ENCODE peak calls at places on chromosomes 3 and 15, in five cellular contexts. G is right lobe of liver, Y is body of pancreas, Q is adrenal gland, W is esophagus squamous epithelium. H is an unnamed sample.

GRCh38 chr3:196518999-196519737 is 4.0 kb upstream of the SMCO1 start:
- DNase-seq in W (no peak), Q (peak), Y (peak), G (peak), H (peak)

GRCh38 chr3:19885468-19885867 is 48.5 kb downstream of the EFHB start:
- DNase-seq in G (no peak), Q (no peak), W (no peak), Y (no peak), H (no peak)

GRCh38 chr15:89362203-89363101 is 27.8 kb upstream of the POLG start:
- DNase-seq in Q (no peak), W (no peak), Y (no peak), G (no peak), H (no peak)

GRCh38 chr3:148330486-148330885 is 367.2 kb upstream of the AGTR1 start:
- DNase-seq in G (no peak), Y (no peak), W (no peak), Q (no peak), H (no peak)

GRCh38 chr3:115040673-115041286 is 106.3 kb downstream of the ZBTB20 start:
- DNase-seq in Q (peak), W (no peak), G (no peak), Y (peak), H (peak)

GRCh38 chr15:76149291-76149910 is 89.6 kb downstream of the TMEM266 start:
- DNase-seq in W (no peak), Q (no peak), G (no peak), Y (no peak), H (no peak)

GRCh38 chr3:195813916-195814486 is 2.3 kb upstream of the MUC4 start:
- DNase-seq in Y (no peak), W (no peak), G (no peak), Q (no peak), H (no peak)

GRCh38 chr3:155727836-155728235 is 17.0 kb downstream of the PLCH1 start:
- DNase-seq in Q (no peak), G (no peak), W (no peak), Y (no peak), H (no peak)

GRCh38 chr3:100458814-100459213 is 33.6 kb upstream of the TMEM45A start:
- DNase-seq in G (no peak), W (no peak), Q (no peak), Y (no peak), H (no peak)

GRCh38 chr15:43186003-43186353 is 775 bp downstream of the CCNDBP1 start:
- DNase-seq in G (no peak), Y (peak), Q (peak), W (no peak), H (no peak)

GRCh38 chr15:43183270-43183669 is 1.9 kb upstream of the CCNDBP1 start:
- DNase-seq in Y (no peak), G (no peak), W (no peak), Q (no peak), H (no peak)

GRCh38 chr15:43187544-43188155 is 2.4 kb downstream of the CCNDBP1 start:
- DNase-seq in Q (no peak), Y (peak), W (no peak), G (no peak), H (no peak)

GRCh38 chr15:43184407-43185160 is 619 bp upstream of the CCNDBP1 start:
- DNase-seq in Q (no peak), G (no peak), W (no peak), Y (no peak), H (no peak)

DNA sequence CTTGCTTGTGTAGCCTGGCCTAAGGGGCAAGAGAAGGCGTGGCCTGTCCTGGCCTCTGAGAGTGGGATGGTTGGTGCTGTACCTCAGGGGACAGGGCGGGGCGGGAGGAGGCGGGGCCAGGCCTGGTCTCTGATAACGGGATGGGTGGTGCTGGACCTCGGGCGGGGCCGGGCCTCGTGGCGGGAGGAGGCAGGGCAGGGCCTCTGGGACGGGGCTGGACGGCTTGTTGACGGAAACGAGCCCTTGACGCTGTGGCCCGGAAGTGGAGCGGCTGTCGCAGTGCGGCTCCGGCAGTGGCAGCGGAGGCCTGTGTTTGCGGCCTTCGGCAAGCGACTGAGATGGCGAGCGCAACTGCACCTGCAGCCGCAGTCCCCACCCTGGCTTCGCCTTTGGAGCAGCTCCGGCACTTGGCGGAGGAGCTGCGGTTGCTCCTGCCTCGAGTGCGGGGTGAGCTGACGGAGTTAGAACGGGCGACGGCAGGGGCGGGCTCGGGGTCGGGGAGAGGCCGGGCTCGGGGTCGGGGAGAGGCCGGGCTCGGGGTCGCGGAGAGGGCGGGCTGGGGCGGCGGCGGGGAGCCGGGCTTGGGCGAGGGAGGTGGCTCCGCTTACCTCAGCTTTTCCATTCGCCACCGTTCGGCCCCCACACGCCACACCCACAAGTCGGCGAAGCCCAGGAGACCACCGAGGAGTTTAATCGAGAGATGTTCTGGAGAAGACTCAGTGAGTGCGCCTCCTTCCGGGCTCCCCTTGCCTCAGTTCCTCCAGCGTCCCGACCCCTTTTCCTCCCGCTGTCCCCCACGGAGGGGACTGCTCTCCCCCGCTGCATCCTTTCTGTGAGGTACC is at the start of gene CCNDBP1:
- DNase-seq in W (peak), Q (peak), Y (peak), G (peak), H (peak)
- TF ChIP-seq POLR2A in W (peak), Q (peak), Y (peak), G (peak), H (peak)

GRCh38 chr15:101482526-101483371 is 6.8 kb downstream of the PCSK6 start:
- DNase-seq in Q (no peak), Y (no peak), W (no peak), G (no peak), H (no peak)
- TF ChIP-seq POLR2A in Q (no peak), Y (no peak), W (no peak), G (no peak), H (no peak)

DNA sequence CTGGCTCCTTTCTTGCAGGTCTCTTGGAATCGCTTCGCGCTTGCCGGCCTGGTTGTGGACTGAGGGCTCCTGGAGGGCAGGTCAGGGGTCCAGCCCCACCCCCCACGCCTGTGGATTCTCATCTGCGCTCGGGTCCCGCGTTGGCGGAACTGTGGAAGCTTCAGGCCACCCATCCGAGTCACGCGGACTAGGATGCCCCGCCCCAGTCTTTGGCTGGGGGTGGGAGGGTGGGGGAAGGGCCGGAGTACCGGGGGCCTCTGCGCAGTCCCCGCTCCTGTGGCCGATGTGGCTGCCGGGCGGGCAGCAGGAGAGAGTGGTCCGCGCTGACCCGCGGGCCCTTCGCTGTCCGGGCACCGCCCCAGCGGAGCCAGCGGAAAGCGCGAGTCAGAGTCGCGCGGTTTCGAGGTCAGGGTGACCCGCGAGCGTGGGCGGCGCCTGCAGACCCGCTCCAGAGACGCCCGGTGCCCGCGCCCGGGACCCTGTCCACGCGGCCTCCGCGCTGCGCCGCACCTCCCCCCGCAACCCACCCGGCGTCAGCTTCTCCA is 114.2 kb downstream of the KLF13 start:
- DNase-seq in Y (peak), W (no peak), Q (peak), G (peak), H (peak)
- TF ChIP-seq POLR2A in Y (peak), W (peak), Q (no peak), G (peak), H (no peak)

DNA sequence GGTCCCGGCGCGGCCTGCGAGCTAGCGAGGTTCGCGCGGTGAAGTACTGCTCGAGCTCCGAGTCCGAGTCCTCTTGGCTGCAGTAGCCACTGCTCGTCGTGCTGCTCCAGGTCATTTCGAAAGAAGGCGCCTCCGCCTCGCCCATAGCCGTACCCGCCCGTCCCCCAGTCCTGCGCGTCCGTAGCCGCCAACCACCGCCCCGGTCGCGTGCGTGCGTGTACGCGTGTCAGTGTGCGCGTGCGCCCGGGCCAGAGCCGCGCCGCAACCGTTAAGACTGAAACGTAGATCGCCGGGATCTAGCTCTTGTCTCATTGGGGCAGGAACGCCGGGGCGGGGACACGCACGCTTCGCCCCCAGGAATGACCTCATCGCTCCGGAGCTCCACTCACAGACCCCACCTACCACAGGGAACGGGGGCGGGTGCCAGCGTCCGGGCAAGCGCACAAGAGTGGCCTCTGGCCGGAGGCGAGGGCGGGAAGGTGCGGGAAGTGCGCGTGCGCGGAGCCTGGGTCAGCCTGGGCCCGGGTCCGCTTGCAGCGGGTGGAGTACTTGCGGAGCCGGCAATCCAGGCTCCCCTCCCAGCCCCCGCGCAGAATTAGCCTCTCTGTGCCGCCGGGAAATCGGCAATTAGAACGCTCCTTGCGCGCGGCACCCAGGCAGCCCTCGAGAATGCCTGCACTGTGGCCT is 3.3 kb downstream of the RASSF1 start:
- DNase-seq in Q (peak), Y (peak), G (peak), W (peak), H (peak)
- TF ChIP-seq POLR2A in Q (peak), Y (peak), G (peak), W (peak), H (peak)

DNA sequence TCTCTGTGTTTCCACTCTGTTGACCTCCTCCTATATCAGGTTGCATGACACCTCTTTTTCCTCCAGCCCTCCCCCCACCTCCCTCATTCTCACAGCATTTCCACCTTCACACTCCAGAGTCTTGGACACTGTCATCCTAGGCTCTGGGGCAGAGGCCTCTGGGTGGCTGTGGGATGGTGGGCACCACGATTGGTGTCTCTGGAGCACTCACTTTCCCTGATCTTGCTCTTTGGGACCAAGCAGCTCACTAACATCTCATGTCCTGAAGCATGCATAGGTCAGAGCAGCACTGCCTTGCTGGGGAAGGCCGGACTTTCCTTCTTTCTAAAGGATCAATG is 14.9 kb downstream of the ZBTB47 start:
- DNase-seq in W (no peak), G (no peak), Q (no peak), Y (no peak), H (no peak)
- TF ChIP-seq POLR2A in W (no peak), G (no peak), Q (no peak), Y (no peak), H (no peak)

H was measured in ovary.